ENCODE peak calls at places on chromosomes 4 and X, in six cellular contexts. E is stomach, U is pancreas, S is body of pancreas, J is psoas muscle, W is kidney. V is an unnamed sample.

GRCh38 chr4:137647375-137647774 is 115.1 kb upstream of the PCDH18 start:
- DNase-seq in S (no peak), W (no peak), J (no peak), E (no peak), U (no peak), V (no peak)

GRCh38 chrX:111264397-111264796 is 5.9 kb downstream of the CAPN6 start:
- DNase-seq in W (no peak), J (no peak), S (no peak), E (no peak), U (no peak), V (no peak)

GRCh38 chr4:185640809-185641675 is 105.7 kb upstream of the PDLIM3 start:
- DNase-seq in J (no peak), U (no peak), W (no peak), S (no peak), E (no peak), V (no peak)

GRCh38 chr4:17166954-17167353 is 268.5 kb upstream of the LDB2 start:
- DNase-seq in W (no peak), E (no peak), S (no peak), U (no peak), J (no peak), V (no peak)

GRCh38 chr4:94278777-94279176 is 63.9 kb downstream of the HPGDS start:
- DNase-seq in W (no peak), S (no peak), E (no peak), U (no peak), J (no peak), V (no peak)

GRCh38 chr4:8756816-8757215 is 114.8 kb downstream of the HMX1 start:
- DNase-seq in E (no peak), U (no peak), W (peak), S (no peak), J (no peak), V (peak)

GRCh38 chr4:133997440-133997839 is 204.1 kb downstream of the PABPC4L start:
- DNase-seq in W (no peak), E (no peak), U (no peak), S (no peak), J (no peak), V (no peak)

GRCh38 chrX:106933538-106933961 is 13.3 kb downstream of the CLDN2 start:
- DNase-seq in E (peak), W (no peak), S (peak), J (no peak), U (peak), V (no peak)

GRCh38 chr4:4696521-4696920 is 154.7 kb upstream of the STX18 start:
- DNase-seq in J (no peak), E (no peak), S (no peak), W (no peak), U (no peak), V (no peak)

GRCh38 chr4:163448541-163449203 is 24.9 kb downstream of the TKTL2 start:
- DNase-seq in U (no peak), E (no peak), J (no peak), W (no peak), S (no peak), V (no peak)

GRCh38 chrX:8987672-8988250 is 46.2 kb downstream of the FAM9B start:
- DNase-seq in W (peak), S (no peak), J (no peak), U (no peak), E (no peak), V (no peak)

GRCh38 chr4:14679906-14680305 is 322.4 kb upstream of the CPEB2 start:
- DNase-seq in U (no peak), W (no peak), J (no peak), S (no peak), E (no peak), V (no peak)

GRCh38 chrX:69968956-69969355 is 80.8 kb downstream of the AWAT2 start:
- DNase-seq in U (no peak), S (peak), J (no peak), W (no peak), E (no peak), V (no peak)

GRCh38 chrX:113959912-113960626 is 623.8 kb upstream of the HTR2C start:
- DNase-seq in S (no peak), E (no peak), W (no peak), J (no peak), U (no peak), V (no peak)

GRCh38 chrX:106612403-106612789 is 618 bp downstream of the RADX start:
- DNase-seq in U (no peak), E (no peak), J (no peak), W (no peak), S (no peak), V (no peak)

GRCh38 chr4:7808752-7809151 is 130.9 kb downstream of the AFAP1 start:
- DNase-seq in E (no peak), S (no peak), W (no peak), U (no peak), J (no peak), V (peak)

GRCh38 chrX:72023071-72023470 is 108.6 kb downstream of the RTL5 start:
- DNase-seq in S (no peak), E (peak), U (peak), J (no peak), W (no peak), V (no peak)

GRCh38 chrX:23745786-23746185 is 2.7 kb upstream of the ACOT9 start:
- DNase-seq in J (no peak), S (no peak), W (no peak), U (no peak), E (no peak), V (no peak)

GRCh38 chr4:149063007-149063406 is 620.8 kb upstream of the NR3C2 start:
- DNase-seq in S (no peak), J (no peak), E (no peak), U (no peak), W (no peak), V (no peak)

GRCh38 chr4:103996637-103997036 is 276.9 kb upstream of the TACR3 start:
- DNase-seq in J (no peak), U (peak), S (peak), E (no peak), W (no peak), V (no peak)

GRCh38 chr4:142850478-142850877 is 4.4 kb upstream of the INPP4B start:
- DNase-seq in U (no peak), J (no peak), W (no peak), E (no peak), S (no peak), V (no peak)

GRCh38 chr4:930827-931193 is 1.3 kb downstream of the GAK start:
- DNase-seq in J (no peak), S (peak), E (no peak), W (peak), U (no peak), V (no peak)

GRCh38 chrX:79140731-79141130 is 3.8 kb upstream of the GPR174 start:
- DNase-seq in J (no peak), E (no peak), U (no peak), S (no peak), W (no peak), V (no peak)

GRCh38 chr4:149409186-149410056 is 406.2 kb downstream of the IQCM start:
- DNase-seq in U (no peak), W (peak), E (no peak), S (no peak), J (peak), V (no peak)

GRCh38 chr4:143207555-143207954 is 22.8 kb downstream of the USP38 start:
- DNase-seq in J (no peak), S (no peak), W (no peak), U (no peak), E (no peak), V (no peak)

DNA sequence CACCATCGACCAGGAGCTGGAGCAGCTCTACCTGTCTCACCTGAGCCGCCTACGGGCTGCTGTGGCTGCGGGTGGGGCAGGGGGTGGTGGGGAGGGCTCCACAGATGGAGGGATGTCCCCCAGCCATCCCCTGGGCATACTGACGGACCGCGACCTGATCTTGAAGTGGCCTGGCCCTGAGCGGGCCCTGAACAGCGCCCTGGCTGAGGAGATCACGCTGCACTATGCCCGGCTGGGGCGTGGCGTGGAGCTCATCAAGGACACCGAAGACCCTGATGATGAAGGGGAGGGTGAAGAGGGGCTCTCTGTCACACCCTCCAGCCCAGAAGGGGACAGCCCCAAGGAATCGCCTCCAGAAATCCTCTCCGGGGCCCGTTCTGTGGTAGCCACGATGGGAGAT is 16.5 kb downstream of the PPP1R3F start:
- DNase-seq in S (no peak), J (no peak), W (no peak), E (no peak), U (no peak), V (no peak)
- H3K4me3 ChIP-seq in S (no peak), J (no peak), W (no peak), E (no peak), U (no peak), V (no peak)

GRCh38 chrX:121579016-121579760 is 531.8 kb downstream of the GLUD2 start:
- DNase-seq in W (no peak), S (peak), E (no peak), J (no peak), U (peak), V (no peak)
- TF ChIP-seq CTCF in W (peak), S (peak), E (no peak), J (peak), U (peak), V (no peak)

GRCh38 chrX:30525732-30526131 is 51.8 kb downstream of the TASL start:
- DNase-seq in E (no peak), S (no peak), W (no peak), U (no peak), J (no peak), V (no peak)

DNA sequence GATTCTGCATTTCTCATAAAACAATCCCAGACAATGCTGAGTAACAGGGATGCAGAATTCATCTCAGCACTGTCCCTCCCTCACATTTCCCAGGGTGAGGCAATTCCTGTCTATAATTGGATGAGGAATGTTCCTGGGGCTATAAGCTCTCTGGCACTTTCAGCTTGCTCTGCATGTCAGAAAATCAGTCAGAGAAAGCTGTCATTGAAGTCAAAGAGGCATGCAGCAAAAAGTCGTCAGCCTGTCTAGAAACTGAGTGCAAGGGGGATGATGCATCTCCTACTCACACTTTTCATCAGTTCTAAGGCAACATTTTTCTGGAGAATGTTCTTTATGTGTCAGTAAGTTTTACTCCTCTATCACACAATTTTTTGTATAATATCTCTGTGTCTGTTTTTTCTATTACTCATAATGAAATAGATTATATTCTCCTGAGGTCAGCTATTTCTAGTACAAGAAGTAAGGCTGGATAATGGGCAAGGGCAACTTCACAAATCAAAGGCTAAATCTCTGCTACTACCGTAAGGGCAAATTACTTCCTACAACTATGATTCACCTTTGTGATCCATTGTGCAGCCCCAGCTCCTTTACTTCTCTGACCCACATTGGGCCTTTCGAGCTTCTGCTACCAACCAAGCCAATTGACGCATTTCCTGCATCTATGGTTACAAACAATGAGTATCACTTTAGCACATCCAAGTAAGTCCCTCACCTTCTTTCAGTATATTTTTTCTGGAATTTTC is 56.0 kb downstream of the TASL start:
- DNase-seq in U (no peak), J (no peak), W (no peak), S (no peak), E (no peak), V (no peak)
- H3K27ac ChIP-seq in U (no peak), J (no peak), W (no peak), S (no peak), E (no peak), V (no peak)

DNA sequence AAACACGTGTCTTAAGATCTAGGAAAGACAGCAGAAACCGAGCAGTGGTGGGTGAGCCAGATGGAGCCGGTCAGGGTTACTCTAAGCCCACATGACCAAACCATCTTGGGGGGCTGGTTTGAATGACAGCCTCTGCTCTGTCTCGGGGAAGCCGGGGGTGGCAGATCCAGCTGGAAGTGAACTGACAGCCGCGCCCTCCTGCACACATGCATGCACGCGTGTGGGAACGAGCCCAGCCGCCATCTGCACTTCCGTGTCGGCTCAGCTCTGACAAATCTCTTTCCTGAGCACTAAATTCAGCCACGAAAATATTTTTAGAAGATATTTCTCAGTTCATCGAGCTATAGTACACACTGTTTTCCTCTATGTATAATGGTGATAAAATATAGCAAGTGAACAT is 115.6 kb downstream of the DCTD start:
- DNase-seq in E (no peak), W (no peak), S (no peak), U (no peak), J (no peak), V (no peak)
- H3K4me3 ChIP-seq in E (no peak), W (no peak), S (no peak), U (no peak), J (no peak), V (no peak)

GRCh38 chr4:41725254-41725653 is 23.3 kb downstream of the PHOX2B start:
- DNase-seq in U (no peak), E (no peak), S (no peak), J (no peak), W (no peak), V (no peak)
- TF ChIP-seq CTCF in U (no peak), E (no peak), S (no peak), J (no peak), W (no peak), V (no peak)

GRCh38 chr4:39655206-39655605 is 16.5 kb upstream of the SMIM14 start:
- DNase-seq in U (no peak), W (no peak), E (no peak), S (no peak), J (no peak), V (no peak)
- H3K27ac ChIP-seq in U (no peak), W (no peak), E (peak), S (no peak), J (no peak), V (peak)

DNA sequence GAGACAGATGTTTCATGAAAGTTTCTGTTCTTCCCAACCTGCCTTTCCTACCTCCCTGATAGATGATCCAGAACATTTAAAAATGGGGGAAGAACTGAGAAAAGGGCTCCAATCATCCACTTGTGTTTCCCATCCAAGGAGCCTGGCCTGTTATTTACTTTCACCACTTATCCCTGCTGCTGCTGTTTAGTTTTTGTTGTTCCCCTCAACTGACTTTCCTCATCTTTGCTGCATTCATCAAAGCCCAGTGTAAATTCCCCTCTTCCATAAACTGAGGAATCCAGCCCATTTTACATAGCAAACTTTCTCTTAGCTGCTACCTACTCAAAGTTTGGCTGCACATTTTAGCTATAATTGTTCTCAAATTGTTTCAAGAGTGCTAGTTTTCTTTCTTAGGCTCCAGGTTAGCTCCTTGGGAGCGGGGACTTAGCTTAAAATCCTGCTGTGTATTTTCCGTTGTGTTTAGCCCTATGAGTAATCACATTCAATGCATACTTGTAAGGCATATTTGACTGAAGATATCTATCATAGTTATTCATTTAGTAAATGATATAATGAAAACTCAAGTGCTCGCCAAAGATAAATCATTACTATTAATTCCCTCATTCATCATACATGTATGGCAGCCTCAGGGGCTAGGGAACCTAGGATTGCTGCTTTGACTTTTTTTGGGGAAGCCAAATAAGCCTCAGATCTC is 1.4 kb upstream of the PTPN13 start:
- DNase-seq in E (no peak), U (no peak), S (no peak), W (no peak), J (no peak), V (no peak)
- H3K4me3 ChIP-seq in E (no peak), U (no peak), S (no peak), W (peak), J (no peak), V (peak)

DNA sequence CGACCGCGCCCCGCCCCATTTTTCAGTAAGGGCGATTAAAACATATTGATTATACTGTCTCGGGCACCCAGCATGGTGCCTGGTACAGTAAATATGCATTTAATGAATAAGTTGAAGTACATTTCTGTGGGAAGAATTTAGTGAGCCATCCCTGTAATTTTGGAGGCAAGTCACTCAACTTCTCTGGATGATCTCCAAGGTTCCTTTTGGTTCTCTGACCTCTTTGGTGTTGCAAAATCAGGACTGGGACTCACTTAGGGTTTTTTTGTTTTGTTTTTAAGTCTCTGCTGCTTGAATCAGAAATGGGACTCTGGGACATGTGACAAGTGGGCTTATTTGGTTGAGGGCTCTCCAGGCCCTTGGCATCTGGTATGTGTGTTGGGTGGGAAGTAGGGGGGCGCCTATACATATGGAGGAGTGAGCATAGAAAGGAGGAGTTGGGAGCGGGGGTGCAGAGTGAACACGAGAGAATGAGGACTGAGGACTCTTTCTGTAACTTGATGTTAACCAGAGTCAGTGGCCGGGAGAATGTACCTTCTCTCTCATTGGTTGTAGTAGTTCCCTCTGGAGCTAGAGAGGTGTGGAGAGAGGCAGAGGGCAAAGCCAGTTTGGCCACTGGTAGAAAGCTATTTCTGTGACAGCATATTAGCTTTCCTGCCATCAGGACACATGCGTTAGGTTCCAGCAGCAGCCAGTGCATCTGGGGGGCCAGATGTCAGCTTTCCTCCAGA is 1.9 kb downstream of the ARHGAP10 start:
- DNase-seq in S (no peak), U (no peak), E (no peak), J (peak), W (no peak), V (peak)
- TF ChIP-seq CTCF in S (no peak), U (no peak), E (no peak), J (no peak), W (no peak), V (no peak)

GRCh38 chr4:39526283-39526682 is 956 bp downstream of the UGDH start:
- DNase-seq in J (no peak), S (no peak), W (no peak), U (no peak), E (no peak), V (no peak)
- H3K27ac ChIP-seq in J (peak), S (peak), W (peak), U (peak), E (peak), V (peak)

GRCh38 chr4:169203891-169204290 is 66.9 kb downstream of the SH3RF1 start:
- DNase-seq in S (no peak), W (no peak), U (no peak), J (no peak), E (no peak), V (no peak)

GRCh38 chr4:169201144-169202124 is 69.3 kb downstream of the SH3RF1 start:
- DNase-seq in S (no peak), U (no peak), E (no peak), W (no peak), J (no peak), V (no peak)

GRCh38 chr4:169202878-169203277 is 67.9 kb downstream of the SH3RF1 start:
- DNase-seq in W (no peak), U (no peak), E (no peak), J (no peak), S (no peak), V (no peak)

GRCh38 chr4:169200361-169201030 is 70.3 kb downstream of the SH3RF1 start:
- DNase-seq in E (no peak), J (no peak), S (no peak), W (no peak), U (no peak), V (no peak)

DNA sequence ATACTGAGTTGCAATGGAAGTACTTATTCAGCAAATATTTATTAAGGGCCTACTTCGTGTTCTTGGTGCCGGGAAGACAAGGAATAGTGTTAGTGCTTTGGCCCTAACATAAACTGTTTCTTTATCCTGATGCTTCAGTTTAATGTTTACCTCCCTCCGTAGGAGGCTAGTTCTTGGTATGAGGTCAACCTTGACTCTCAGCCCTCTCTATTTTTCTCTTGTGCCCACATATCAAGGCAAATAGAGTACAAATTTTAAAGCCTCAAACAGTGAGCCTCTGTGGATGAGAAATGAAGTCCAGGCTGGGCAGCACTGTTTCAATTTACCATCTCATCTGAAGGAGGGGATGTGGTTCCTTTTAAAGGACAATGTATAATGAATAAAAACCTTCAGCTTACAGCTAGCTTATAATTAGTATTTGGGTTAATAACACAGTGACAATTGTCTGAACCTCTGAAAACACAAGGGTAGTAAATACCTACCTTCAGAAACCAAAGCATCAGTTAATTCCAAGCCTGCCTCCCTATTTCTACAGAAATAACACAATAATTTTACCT is 68.5 kb downstream of the SH3RF1 start:
- DNase-seq in S (no peak), U (no peak), W (no peak), J (no peak), E (no peak), V (no peak)
- H3K4me3 ChIP-seq in S (no peak), U (no peak), W (no peak), J (no peak), E (no peak), V (peak)